ENCODE peak calls at places on chromosome 14, in ten cellular contexts. K, T, I, R, N, Y, G, Z, D and Q are unnamed samples.

GRCh38 chr14:88791629-88792571 is 853 bp downstream of the EML5 start:
- DNase-seq in K (peak; percentile 41), T (no peak), I (peak; percentile 46), R (peak; percentile 38), N (peak; percentile 93), Y (no peak), G (no peak), Z (peak; percentile 21), D (peak; percentile 18), Q (peak; percentile 81)

GRCh38 chr14:24630872-24631477 is 3.0 kb downstream of the GZMB start:
- DNase-seq in K (no peak), T (no peak), I (no peak), R (no peak), N (peak; percentile 4), Y (no peak), G (no peak), Z (no peak), D (no peak), Q (no peak)

GRCh38 chr14:63578300-63578699 is 35.1 kb upstream of the PPP2R5E start:
- DNase-seq in K (no peak), T (no peak), I (no peak), R (no peak), N (no peak), Y (no peak), G (no peak), Z (no peak), D (no peak), Q (no peak)

GRCh38 chr14:24254630-24255392 is 8.2 kb downstream of the TGM1 start:
- DNase-seq in K (no peak), T (no peak), I (no peak), R (no peak), N (no peak), Y (no peak), G (no peak), Z (no peak), D (no peak), Q (no peak)

GRCh38 chr14:50533806-50534205 is 1.4 kb upstream of the MAP4K5 start:
- DNase-seq in K (no peak), T (no peak), I (no peak), R (no peak), N (no peak), Y (no peak), G (no peak), Z (no peak), D (no peak), Q (no peak)

GRCh38 chr14:74501135-74501614 is 7.6 kb downstream of the ISCA2 start:
- DNase-seq in K (no peak), T (no peak), I (peak; percentile 44), R (peak; percentile 60), N (peak; percentile 84), Y (peak; percentile 18), G (peak; percentile 29), Z (no peak), D (peak; percentile 79), Q (peak; percentile 57)

GRCh38 chr14:73393375-73393774 is 65.0 kb downstream of the NUMB start:
- DNase-seq in K (no peak), T (no peak), I (no peak), R (no peak), N (peak; percentile 24), Y (no peak), G (no peak), Z (no peak), D (no peak), Q (no peak)

GRCh38 chr14:68468437-68469207 is 324.2 kb downstream of the ZFP36L1 start:
- DNase-seq in K (no peak), T (no peak), I (no peak), R (no peak), N (no peak), Y (no peak), G (no peak), Z (peak; percentile 37), D (no peak), Q (no peak)

GRCh38 chr14:31207287-31207745 is 277 bp downstream of the HECTD1 start:
- DNase-seq in K (peak; percentile 93), T (no peak), I (no peak), R (no peak), N (no peak), Y (peak; percentile 75), G (no peak), Z (no peak), D (no peak), Q (no peak)